ENCODE peak calls at places on chromosomes 13 and 19, in four cellular contexts. E is heart right ventricle, V is stomach, M is IMR-90. A is an unnamed sample.

GRCh38 chr13:39350461-39350881 is 252.5 kb downstream of the LHFPL6 start:
- DNase-seq in E (peak; percentile 50), V (no peak), M (no peak), A (no peak)

GRCh38 chr13:28611021-28611420 is 47.9 kb upstream of the POMP start:
- DNase-seq in E (no peak), V (no peak), M (peak; percentile 26), A (no peak)

GRCh38 chr13:27194209-27194608 is 22.6 kb upstream of the USP12 start:
- DNase-seq in E (no peak), V (no peak), M (no peak), A (no peak)

GRCh38 chr13:31476266-31476665 is 263.1 kb upstream of the RXFP2 start:
- DNase-seq in E (no peak), V (no peak), M (peak; percentile 85), A (no peak)

GRCh38 chr13:46903748-46904147 is 6.9 kb upstream of the HTR2A start:
- DNase-seq in E (no peak), V (no peak), M (peak; percentile 17), A (no peak)

GRCh38 chr19:47157455-47158321 is 27.1 kb downstream of the SAE1 start:
- DNase-seq in E (peak; percentile 68), V (peak; percentile 33), M (peak; percentile 72), A (no peak)

GRCh38 chr13:111219306-111219705 is 101.1 kb upstream of the TEX29 start:
- DNase-seq in E (peak; percentile 49), V (no peak), M (peak; percentile 88), A (no peak)

GRCh38 chr13:83372786-83373185 is 509.5 kb downstream of the SLITRK1 start:
- DNase-seq in E (no peak), V (no peak), M (peak; percentile 10), A (no peak)

GRCh38 chr13:98533912-98534311 is 43.0 kb downstream of the STK24 start:
- DNase-seq in E (no peak), V (no peak), M (no peak), A (no peak)

GRCh38 chr19:58047672-58048071 is 11.4 kb upstream of the ZNF135 start:
- DNase-seq in E (no peak), V (no peak), M (no peak), A (no peak)

GRCh38 chr19:48310227-48310626 is 15.1 kb upstream of the EMP3 start:
- DNase-seq in E (peak; percentile 79), V (no peak), M (no peak), A (no peak)

GRCh38 chr13:112177459-112177858 is 110.5 kb downstream of the SOX1 start:
- DNase-seq in E (peak; percentile 28), V (no peak), M (no peak), A (peak; percentile 19)

GRCh38 chr19:17652627-17653026 is 35.5 kb downstream of the UNC13A start:
- DNase-seq in E (no peak), V (no peak), M (no peak), A (no peak)

GRCh38 chr13:73816702-73817101 is 317.5 kb downstream of the KLF12 start:
- DNase-seq in E (no peak), V (no peak), M (no peak), A (no peak)

GRCh38 chr13:33676045-33676699 is 141.8 kb upstream of the RFC3 start:
- DNase-seq in E (peak; percentile 18), V (peak; percentile 44), M (no peak), A (no peak)

GRCh38 chr13:32142956-32143375 is 111.4 kb downstream of the FRY start:
- DNase-seq in E (no peak), V (no peak), M (peak; percentile 52), A (no peak)

GRCh38 chr13:39038569-39038898 is 278 bp downstream of the NHLRC3 start:
- DNase-seq in E (no peak), V (no peak), M (no peak), A (no peak)

GRCh38 chr19:3094638-3095374 is 644 bp downstream of the GNA11 start:
- DNase-seq in E (no peak), V (no peak), M (peak; percentile 17), A (no peak)

GRCh38 chr13:50699874-50700663 is 143.4 kb downstream of the DLEU7 start:
- DNase-seq in E (no peak), V (no peak), M (no peak), A (no peak)
- H3K27ac ChIP-seq in E (peak overlapping the region; percentile 32), V (no peak overlapping the region), M (no peak overlapping the region), A (no peak overlapping the region)

GRCh38 chr13:105016266-105016665 is 1519.2 kb downstream of the EFNB2 start:
- DNase-seq in E (no peak), V (no peak), M (no peak), A (no peak)
- H3K27ac ChIP-seq in E (no peak overlapping the region), V (no peak overlapping the region), M (no peak overlapping the region), A (no peak overlapping the region)

GRCh38 chr19:14786421-14786851 is 8.1 kb upstream of the ADGRE2 start:
- DNase-seq in E (no peak), V (no peak), M (no peak), A (no peak)
- H3K27ac ChIP-seq in E (no peak overlapping the region), V (no peak overlapping the region), M (no peak overlapping the region), A (no peak overlapping the region)

GRCh38 chr19:2040647-2041435 is 10.2 kb downstream of the MKNK2 start:
- DNase-seq in E (peak; percentile 16), V (no peak), M (no peak), A (no peak)

GRCh38 chr19:2042485-2043268 is 8.4 kb downstream of the MKNK2 start:
- DNase-seq in E (peak; percentile 45), V (peak; percentile 60), M (no peak), A (no peak)

GRCh38 chr19:2041436-2041685 is 9.7 kb downstream of the MKNK2 start:
- DNase-seq in E (peak; percentile 23), V (no peak), M (no peak), A (no peak)

GRCh38 chr19:2043269-2043641 is 7.8 kb downstream of the MKNK2 start:
- DNase-seq in E (peak; percentile 45), V (no peak), M (no peak), A (no peak)

GRCh38 chr19:2041686-2042484 is 9.2 kb downstream of the MKNK2 start:
- DNase-seq in E (peak; percentile 95), V (peak; percentile 99), M (peak; percentile 85), A (peak; percentile 98)
- H3K27ac ChIP-seq in E (peak overlapping the region; percentile 89), V (peak overlapping the region; percentile 95), M (peak overlapping the region; percentile 51), A (peak overlapping the region; percentile 93)

GRCh38 chr19:10517361-10517759 is at the start of gene S1PR5:
- DNase-seq in E (peak; percentile 11), V (no peak), M (no peak), A (no peak)
- H3K27ac ChIP-seq in E (peak within 1 kb of the TSS; percentile 16), V (no peak within 1 kb of the TSS), M (no peak within 1 kb of the TSS), A (peak within 1 kb of the TSS; percentile 27)

A was measured in coronary artery.